ENCODE peak calls at places on chromosomes 6 and 20, in four cellular contexts. A is HepG2, U is K562, W is H1. S is an unnamed sample.

GRCh38 chr6:28814032-28814976 is 109.5 kb downstream of the TRIM27 start:
- DNase-seq in A (no peak), U (no peak), W (peak), S (no peak)

GRCh38 chr20:64053841-64054661 is 4.6 kb upstream of the SOX18 start:
- DNase-seq in U (peak), W (no peak), A (peak), S (peak)

GRCh38 chr6:87200469-87201174 is 45.3 kb downstream of the ZNF292 start:
- DNase-seq in U (no peak), W (no peak), A (no peak), S (no peak)

GRCh38 chr6:116971959-116972358 is 94.9 kb downstream of the RFX6 start:
- DNase-seq in W (no peak), U (peak), A (peak), S (peak)

GRCh38 chr20:63536241-63536977 is 767 bp downstream of the PTK6 start:
- DNase-seq in A (no peak), U (no peak), W (no peak), S (peak)

GRCh38 chr6:162364488-162364887 is 363.1 kb downstream of the PRKN start:
- DNase-seq in W (no peak), A (no peak), U (peak), S (no peak)

GRCh38 chr6:128443553-128443952 is 76.8 kb downstream of the PTPRK start:
- DNase-seq in A (no peak), W (no peak), U (no peak), S (no peak)

GRCh38 chr6:21997414-21998037 is 299.3 kb downstream of the PRL start:
- DNase-seq in U (peak), A (no peak), W (no peak), S (no peak)

GRCh38 chr6:32692019-32692418 is 25.6 kb upstream of the HLA-DQB1 start:
- DNase-seq in A (peak), U (peak), W (no peak), S (no peak)

GRCh38 chr6:40832691-40833090 is 206.3 kb downstream of the UNC5CL start:
- DNase-seq in U (no peak), W (no peak), A (no peak), S (no peak)

GRCh38 chr6:92044312-92044711 is 1375.0 kb downstream of the EPHA7 start:
- DNase-seq in U (no peak), W (no peak), A (no peak), S (no peak)

GRCh38 chr6:71510057-71510713 is 221.6 kb downstream of the OGFRL1 start:
- DNase-seq in A (peak), W (peak), U (no peak), S (peak)

GRCh38 chr20:24718277-24718676 is 230.8 kb upstream of the CST7 start:
- DNase-seq in A (no peak), W (no peak), U (no peak), S (no peak)

GRCh38 chr6:15751721-15752350 is 89.0 kb upstream of the DTNBP1 start:
- DNase-seq in A (no peak), W (no peak), U (no peak), S (no peak)

GRCh38 chr6:154602708-154603107 is 92.2 kb upstream of the CNKSR3 start:
- DNase-seq in W (no peak), A (no peak), U (no peak), S (no peak)

GRCh38 chr6:98583506-98583905 is 250.9 kb upstream of the POU3F2 start:
- DNase-seq in W (no peak), U (no peak), A (no peak), S (no peak)

GRCh38 chr6:124613050-124613449 is 349.2 kb upstream of the RNF217 start:
- DNase-seq in A (no peak), U (no peak), W (no peak), S (no peak)

GRCh38 chr20:8215516-8215915 is 83.5 kb downstream of the PLCB1 start:
- DNase-seq in W (no peak), U (no peak), A (no peak), S (no peak)

GRCh38 chr6:90100059-90100665 is 196.5 kb downstream of the BACH2 start:
- DNase-seq in U (no peak), A (no peak), W (no peak), S (no peak)

GRCh38 chr6:76881414-76881813 is 581.9 kb downstream of the HTR1B start:
- DNase-seq in W (no peak), U (no peak), A (no peak), S (no peak)

GRCh38 chr6:150236114-150236513 is 93.3 kb downstream of the PPP1R14C start:
- DNase-seq in U (no peak), A (no peak), W (no peak), S (no peak)

GRCh38 chr20:44738779-44739477 is 6.7 kb upstream of the KCNK15 start:
- DNase-seq in U (peak), A (peak), W (peak), S (peak)

GRCh38 chr6:107957165-107957908 is 671 bp downstream of the SEC63 start:
- DNase-seq in W (peak), U (peak), A (peak), S (peak)

GRCh38 chr6:143337201-143337949 is 113.1 kb downstream of the ADAT2 start:
- DNase-seq in W (peak), A (peak), U (peak), S (peak)

GRCh38 chr6:137271245-137272183 is 52.3 kb upstream of the IFNGR1 start:
- DNase-seq in U (peak), A (peak), W (no peak), S (peak)

GRCh38 chr6:124463271-124463670 is 499.0 kb upstream of the RNF217 start:
- DNase-seq in U (no peak), A (no peak), W (no peak), S (no peak)

GRCh38 chr6:132188865-132189264 is 212.4 kb downstream of the MOXD1 start:
- DNase-seq in U (no peak), W (no peak), A (no peak), S (no peak)

GRCh38 chr20:53738945-53739798 is 145.5 kb upstream of the ZNF217 start:
- DNase-seq in A (no peak), W (no peak), U (peak), S (no peak)

GRCh38 chr6:96923400-96923799 is 1.1 kb upstream of the KLHL32 start:
- DNase-seq in A (no peak), W (no peak), U (no peak), S (no peak)

GRCh38 chr20:10982692-10983091 is 308.9 kb upstream of the JAG1 start:
- DNase-seq in W (no peak), A (peak), U (no peak), S (peak)

GRCh38 chr6:20447157-20447556 is 45.5 kb downstream of the E2F3 start:
- DNase-seq in W (no peak), A (no peak), U (no peak), S (no peak)

GRCh38 chr6:31663087-31663960 is 1.5 kb downstream of the GPANK1 start:
- DNase-seq in U (no peak), A (no peak), W (no peak), S (no peak)

GRCh38 chr6:31664790-31665500 is at the start of gene GPANK1:
- DNase-seq in A (peak), W (peak), U (peak), S (peak)

GRCh38 chr6:31663961-31664789 is 622 bp downstream of the GPANK1 start:
- DNase-seq in U (peak), A (no peak), W (no peak), S (no peak)

GRCh38 chr6:31666337-31666960 is 569 bp downstream of the CSNK2B start:
- DNase-seq in W (no peak), U (peak), A (no peak), S (no peak)

DNA sequence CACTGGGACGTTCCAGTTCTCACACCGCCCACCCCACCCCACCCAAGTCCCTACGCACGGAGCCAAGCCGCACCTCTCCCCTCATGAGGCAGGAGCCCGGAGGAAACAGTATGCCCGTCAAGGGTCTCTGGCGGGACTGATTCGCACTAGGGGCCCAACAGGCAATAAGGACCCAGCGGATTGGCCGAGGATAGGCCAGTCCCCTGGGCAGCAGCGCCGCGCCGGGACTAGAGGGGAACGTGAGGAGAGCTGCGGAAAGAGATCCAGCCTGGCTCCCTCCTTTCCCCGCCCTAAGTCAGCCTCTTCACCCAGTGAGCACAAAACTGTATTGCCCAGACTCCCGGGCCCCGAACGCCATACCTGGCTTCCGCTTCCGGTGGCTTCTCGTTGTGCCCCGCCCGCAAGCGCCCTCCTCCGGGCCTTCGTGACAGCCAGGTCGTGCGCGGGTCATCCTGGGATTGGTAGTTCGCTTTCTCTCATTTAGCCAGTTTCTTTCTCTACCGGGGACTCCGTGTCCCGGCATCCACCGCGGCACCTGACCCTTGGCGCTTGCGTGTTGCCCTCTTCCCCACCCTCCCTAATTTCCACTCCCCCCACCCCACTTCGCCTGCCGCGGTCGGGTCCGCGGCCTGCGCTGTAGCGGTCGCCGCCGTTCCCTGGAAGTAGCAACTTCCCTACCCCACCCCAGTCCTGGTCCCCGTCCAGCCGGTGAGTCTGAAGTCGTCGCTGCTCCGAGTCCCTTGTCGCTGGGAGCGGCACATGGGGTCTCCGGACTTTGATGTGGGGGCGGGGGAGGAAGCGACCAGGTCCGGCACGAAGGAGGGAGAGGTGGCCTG is at the start of gene CSNK2B:
- DNase-seq in W (peak), U (peak), A (peak), S (peak)
- TF ChIP-seq POLR2A in W (no peak), U (peak), A (no peak), S (peak)

GRCh38 chr20:47070176-47070575 is 175.5 kb downstream of the EYA2 start:
- DNase-seq in W (no peak), U (no peak), A (no peak), S (no peak)
- TF ChIP-seq JUN in W (no peak), U (no peak), A (no peak), S (no peak)

DNA sequence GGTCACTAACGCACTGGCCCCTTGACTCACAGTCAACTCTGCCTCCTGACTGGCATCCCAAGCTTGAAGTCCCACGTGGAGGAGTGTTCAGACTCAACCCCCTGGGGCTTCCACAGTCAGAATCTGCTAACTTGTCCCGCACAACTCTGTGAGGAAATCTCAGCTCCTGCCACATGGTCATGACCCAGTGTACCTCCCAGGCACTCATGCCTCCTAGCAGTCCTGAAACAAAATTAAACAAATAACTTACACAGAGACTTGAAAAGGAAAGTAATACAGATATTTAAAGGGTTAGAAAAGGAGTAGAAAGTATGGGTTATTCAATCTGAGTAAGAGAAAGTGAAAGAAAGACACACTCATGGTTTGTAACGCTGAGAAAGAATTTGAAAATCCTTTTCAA is 134.9 kb downstream of the GMDS start:
- DNase-seq in U (no peak), W (no peak), A (no peak), S (no peak)
- TF ChIP-seq CEBPB in U (no peak), W (no peak), A (no peak), S (no peak)

GRCh38 chr6:31130751-31131150 is 8.1 kb downstream of the PSORS1C2 start:
- DNase-seq in U (no peak), A (no peak), W (no peak), S (no peak)
- TF ChIP-seq POLR2A in U (no peak), A (no peak), W (no peak), S (no peak)

GRCh38 chr6:2763345-2763841 is 1.8 kb upstream of the WRNIP1 start:
- DNase-seq in W (no peak), U (no peak), A (no peak), S (no peak)

GRCh38 chr6:2765896-2766766 is 938 bp downstream of the WRNIP1 start:
- DNase-seq in A (no peak), U (peak), W (no peak), S (peak)

GRCh38 chr6:2763876-2764540 is 1.2 kb upstream of the WRNIP1 start:
- DNase-seq in W (no peak), A (no peak), U (no peak), S (peak)

GRCh38 chr6:2765166-2765895 is at the start of gene WRNIP1:
- DNase-seq in U (peak), W (peak), A (peak), S (peak)

GRCh38 chr6:2764610-2765165 is 505 bp upstream of the WRNIP1 start:
- DNase-seq in W (peak), A (peak), U (peak), S (peak)
- TF ChIP-seq JUN in W (no peak), A (no peak), U (no peak), S (no peak)